ENCODE peak calls at places on chromosomes 13 and 19, in nine cellular contexts. One of them, this sample, is unnamed.

GRCh38 chr19:10751109-10751972 is 33.5 kb downstream of the DNM2 start:
- DNase-seq in A549: no peak
- DNase-seq in fibroblast of lung: no peak
- DNase-seq in brain microvascular endothelial cell: no peak
- DNase-seq in RWPE1: peak
- DNase-seq in progenitor cell of endocrine pancreas: no peak
- DNase-seq in psoas muscle: no peak
- DNase-seq in AG09319: no peak
- DNase-seq in neural progenitor cell: no peak
- DNase-seq in this sample: no peak

GRCh38 chr19:15378529-15379082 is 981 bp downstream of the AKAP8 start:
- DNase-seq in A549: peak
- DNase-seq in fibroblast of lung: peak
- DNase-seq in brain microvascular endothelial cell: peak
- DNase-seq in RWPE1: peak
- DNase-seq in progenitor cell of endocrine pancreas: no peak
- DNase-seq in psoas muscle: peak
- DNase-seq in AG09319: no peak
- DNase-seq in neural progenitor cell: peak
- DNase-seq in this sample: peak

GRCh38 chr13:39967199-39967959 is 311.9 kb downstream of the COG6 start:
- DNase-seq in A549: no peak
- DNase-seq in fibroblast of lung: no peak
- DNase-seq in brain microvascular endothelial cell: no peak
- DNase-seq in RWPE1: no peak
- DNase-seq in progenitor cell of endocrine pancreas: no peak
- DNase-seq in psoas muscle: no peak
- DNase-seq in AG09319: no peak
- DNase-seq in neural progenitor cell: no peak
- DNase-seq in this sample: no peak

GRCh38 chr13:38686635-38687245 is at the start of gene FREM2:
- DNase-seq in A549: peak
- DNase-seq in fibroblast of lung: peak
- DNase-seq in brain microvascular endothelial cell: no peak
- DNase-seq in RWPE1: peak
- DNase-seq in progenitor cell of endocrine pancreas: peak
- DNase-seq in psoas muscle: peak
- DNase-seq in AG09319: no peak
- DNase-seq in neural progenitor cell: peak
- DNase-seq in this sample: peak

GRCh38 chr13:45728759-45729158 is 26.6 kb downstream of the CBY2 start:
- DNase-seq in A549: peak
- DNase-seq in fibroblast of lung: no peak
- DNase-seq in brain microvascular endothelial cell: no peak
- DNase-seq in RWPE1: peak
- DNase-seq in progenitor cell of endocrine pancreas: no peak
- DNase-seq in psoas muscle: no peak
- DNase-seq in AG09319: no peak
- DNase-seq in neural progenitor cell: peak
- DNase-seq in this sample: no peak

GRCh38 chr13:99681695-99682094 is 180.4 kb downstream of the TM9SF2 start:
- DNase-seq in A549: no peak
- DNase-seq in fibroblast of lung: no peak
- DNase-seq in brain microvascular endothelial cell: no peak
- DNase-seq in RWPE1: no peak
- DNase-seq in progenitor cell of endocrine pancreas: no peak
- DNase-seq in psoas muscle: no peak
- DNase-seq in AG09319: no peak
- DNase-seq in neural progenitor cell: no peak
- DNase-seq in this sample: no peak

GRCh38 chr19:49186108-49186507 is 28.5 kb downstream of the TRPM4 start:
- DNase-seq in A549: no peak
- DNase-seq in fibroblast of lung: no peak
- DNase-seq in brain microvascular endothelial cell: no peak
- DNase-seq in RWPE1: no peak
- DNase-seq in progenitor cell of endocrine pancreas: no peak
- DNase-seq in psoas muscle: no peak
- DNase-seq in AG09319: no peak
- DNase-seq in neural progenitor cell: no peak
- DNase-seq in this sample: no peak

GRCh38 chr19:48900477-48901452 is 653 bp downstream of the NUCB1 start:
- DNase-seq in A549: no peak
- DNase-seq in fibroblast of lung: peak
- DNase-seq in brain microvascular endothelial cell: no peak
- DNase-seq in RWPE1: peak
- DNase-seq in progenitor cell of endocrine pancreas: no peak
- DNase-seq in psoas muscle: peak
- DNase-seq in AG09319: no peak
- DNase-seq in neural progenitor cell: no peak
- DNase-seq in this sample: peak

GRCh38 chr13:73018336-73018735 is 40.5 kb upstream of the KLF5 start:
- DNase-seq in A549: no peak
- DNase-seq in fibroblast of lung: no peak
- DNase-seq in brain microvascular endothelial cell: no peak
- DNase-seq in RWPE1: no peak
- DNase-seq in progenitor cell of endocrine pancreas: no peak
- DNase-seq in psoas muscle: no peak
- DNase-seq in AG09319: no peak
- DNase-seq in neural progenitor cell: no peak
- DNase-seq in this sample: peak

GRCh38 chr19:30374791-30375650 is 2.8 kb downstream of the ZNF536 start:
- DNase-seq in A549: no peak
- DNase-seq in fibroblast of lung: no peak
- DNase-seq in brain microvascular endothelial cell: no peak
- DNase-seq in RWPE1: no peak
- DNase-seq in progenitor cell of endocrine pancreas: no peak
- DNase-seq in psoas muscle: no peak
- DNase-seq in AG09319: no peak
- DNase-seq in neural progenitor cell: peak
- DNase-seq in this sample: no peak

GRCh38 chr13:95185851-95186250 is 115.4 kb downstream of the ABCC4 start:
- DNase-seq in A549: no peak
- DNase-seq in fibroblast of lung: no peak
- DNase-seq in brain microvascular endothelial cell: no peak
- DNase-seq in RWPE1: no peak
- DNase-seq in progenitor cell of endocrine pancreas: no peak
- DNase-seq in psoas muscle: no peak
- DNase-seq in AG09319: no peak
- DNase-seq in neural progenitor cell: no peak
- DNase-seq in this sample: no peak

GRCh38 chr13:30864352-30865130 is 41.5 kb upstream of the MEDAG start:
- DNase-seq in A549: no peak
- DNase-seq in fibroblast of lung: peak
- DNase-seq in brain microvascular endothelial cell: peak
- DNase-seq in RWPE1: no peak
- DNase-seq in progenitor cell of endocrine pancreas: no peak
- DNase-seq in psoas muscle: no peak
- DNase-seq in AG09319: peak
- DNase-seq in neural progenitor cell: peak
- DNase-seq in this sample: peak

GRCh38 chr13:76048675-76049396 is 412.7 kb downstream of the LMO7 start:
- DNase-seq in A549: no peak
- DNase-seq in fibroblast of lung: peak
- DNase-seq in brain microvascular endothelial cell: no peak
- DNase-seq in RWPE1: no peak
- DNase-seq in progenitor cell of endocrine pancreas: no peak
- DNase-seq in psoas muscle: no peak
- DNase-seq in AG09319: no peak
- DNase-seq in neural progenitor cell: no peak
- DNase-seq in this sample: no peak

GRCh38 chr19:19371056-19371455 is 34.4 kb upstream of the GATAD2A start:
- DNase-seq in A549: no peak
- DNase-seq in fibroblast of lung: no peak
- DNase-seq in brain microvascular endothelial cell: no peak
- DNase-seq in RWPE1: peak
- DNase-seq in progenitor cell of endocrine pancreas: no peak
- DNase-seq in psoas muscle: no peak
- DNase-seq in AG09319: no peak
- DNase-seq in neural progenitor cell: no peak
- DNase-seq in this sample: no peak

GRCh38 chr19:34350161-34350561 is 14.8 kb upstream of the GPI start:
- DNase-seq in A549: no peak
- DNase-seq in fibroblast of lung: no peak
- DNase-seq in brain microvascular endothelial cell: no peak
- DNase-seq in RWPE1: no peak
- DNase-seq in progenitor cell of endocrine pancreas: no peak
- DNase-seq in psoas muscle: no peak
- DNase-seq in AG09319: no peak
- DNase-seq in neural progenitor cell: no peak
- DNase-seq in this sample: no peak

GRCh38 chr19:32165750-32166149 is 179.7 kb upstream of the ZNF507 start:
- DNase-seq in A549: no peak
- DNase-seq in fibroblast of lung: no peak
- DNase-seq in brain microvascular endothelial cell: no peak
- DNase-seq in RWPE1: no peak
- DNase-seq in progenitor cell of endocrine pancreas: no peak
- DNase-seq in psoas muscle: no peak
- DNase-seq in AG09319: no peak
- DNase-seq in neural progenitor cell: no peak
- DNase-seq in this sample: no peak

GRCh38 chr13:113145496-113145895 is 13.0 kb upstream of the PROZ start:
- DNase-seq in A549: no peak
- DNase-seq in fibroblast of lung: no peak
- DNase-seq in brain microvascular endothelial cell: no peak
- DNase-seq in RWPE1: no peak
- DNase-seq in progenitor cell of endocrine pancreas: no peak
- DNase-seq in psoas muscle: no peak
- DNase-seq in AG09319: no peak
- DNase-seq in neural progenitor cell: no peak
- DNase-seq in this sample: no peak

GRCh38 chr13:50130686-50131051 is 115.4 kb downstream of the KCNRG start:
- DNase-seq in A549: peak
- DNase-seq in fibroblast of lung: peak
- DNase-seq in brain microvascular endothelial cell: peak
- DNase-seq in RWPE1: no peak
- DNase-seq in progenitor cell of endocrine pancreas: no peak
- DNase-seq in psoas muscle: peak
- DNase-seq in AG09319: no peak
- DNase-seq in neural progenitor cell: peak
- DNase-seq in this sample: peak

DNA sequence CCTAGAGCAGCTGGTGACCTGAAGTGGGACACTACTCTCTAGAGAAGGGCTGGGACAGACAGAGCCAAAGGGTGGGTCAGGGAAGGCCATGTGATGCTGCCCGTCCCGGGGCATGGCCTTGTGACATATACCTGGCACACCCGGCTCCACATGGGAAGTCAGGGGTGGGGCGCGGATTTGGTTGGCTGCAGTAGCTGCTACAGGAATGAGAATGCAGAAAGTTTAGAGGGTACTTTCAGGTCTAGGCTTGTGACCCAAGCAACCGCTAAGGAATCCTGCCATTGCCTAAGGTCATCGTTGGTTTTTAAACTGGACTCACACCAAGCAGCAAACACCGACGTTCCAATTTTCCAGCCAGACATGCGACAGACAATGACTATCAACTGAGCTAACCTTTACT is 25.9 kb downstream of the RCBTB2 start:
- DNase-seq in A549: no peak
- DNase-seq in fibroblast of lung: no peak
- DNase-seq in brain microvascular endothelial cell: no peak
- DNase-seq in RWPE1: peak
- DNase-seq in progenitor cell of endocrine pancreas: no peak
- DNase-seq in psoas muscle: no peak
- DNase-seq in AG09319: no peak
- DNase-seq in neural progenitor cell: no peak
- DNase-seq in this sample: no peak
- TF ChIP-seq CTCF in A549: no peak
- TF ChIP-seq CTCF in fibroblast of lung: no peak
- TF ChIP-seq CTCF in brain microvascular endothelial cell: no peak
- TF ChIP-seq CTCF in RWPE1: no peak
- TF ChIP-seq CTCF in progenitor cell of endocrine pancreas: no peak
- TF ChIP-seq CTCF in psoas muscle: no peak
- TF ChIP-seq CTCF in AG09319: no peak
- TF ChIP-seq CTCF in neural progenitor cell: no peak
- TF ChIP-seq CTCF in this sample: no peak

GRCh38 chr19:3572132-3572854 is 451 bp upstream of the HMG20B start:
- DNase-seq in A549: peak
- DNase-seq in fibroblast of lung: peak
- DNase-seq in brain microvascular endothelial cell: peak
- DNase-seq in RWPE1: peak
- DNase-seq in progenitor cell of endocrine pancreas: peak
- DNase-seq in psoas muscle: peak
- DNase-seq in AG09319: peak
- DNase-seq in neural progenitor cell: peak
- DNase-seq in this sample: peak
- TF ChIP-seq CTCF in A549: no peak
- TF ChIP-seq CTCF in fibroblast of lung: no peak
- TF ChIP-seq CTCF in brain microvascular endothelial cell: no peak
- TF ChIP-seq CTCF in RWPE1: no peak
- TF ChIP-seq CTCF in progenitor cell of endocrine pancreas: no peak
- TF ChIP-seq CTCF in psoas muscle: no peak
- TF ChIP-seq CTCF in AG09319: no peak
- TF ChIP-seq CTCF in neural progenitor cell: no peak
- TF ChIP-seq CTCF in this sample: no peak

GRCh38 chr19:1379126-1379905 is 4.4 kb upstream of the NDUFS7 start:
- DNase-seq in A549: no peak
- DNase-seq in fibroblast of lung: no peak
- DNase-seq in brain microvascular endothelial cell: no peak
- DNase-seq in RWPE1: no peak
- DNase-seq in progenitor cell of endocrine pancreas: no peak
- DNase-seq in psoas muscle: no peak
- DNase-seq in AG09319: no peak
- DNase-seq in neural progenitor cell: no peak
- DNase-seq in this sample: no peak
- TF ChIP-seq CTCF in A549: no peak
- TF ChIP-seq CTCF in fibroblast of lung: no peak
- TF ChIP-seq CTCF in brain microvascular endothelial cell: no peak
- TF ChIP-seq CTCF in RWPE1: no peak
- TF ChIP-seq CTCF in progenitor cell of endocrine pancreas: no peak
- TF ChIP-seq CTCF in psoas muscle: no peak
- TF ChIP-seq CTCF in AG09319: no peak
- TF ChIP-seq CTCF in neural progenitor cell: no peak
- TF ChIP-seq CTCF in this sample: no peak

GRCh38 chr19:1742989-1743696 is 10.2 kb upstream of the ONECUT3 start:
- DNase-seq in A549: no peak
- DNase-seq in fibroblast of lung: no peak
- DNase-seq in brain microvascular endothelial cell: no peak
- DNase-seq in RWPE1: no peak
- DNase-seq in progenitor cell of endocrine pancreas: no peak
- DNase-seq in psoas muscle: no peak
- DNase-seq in AG09319: no peak
- DNase-seq in neural progenitor cell: no peak
- DNase-seq in this sample: no peak

GRCh38 chr19:1744822-1745563 is 8.3 kb upstream of the ONECUT3 start:
- DNase-seq in A549: no peak
- DNase-seq in fibroblast of lung: no peak
- DNase-seq in brain microvascular endothelial cell: no peak
- DNase-seq in RWPE1: no peak
- DNase-seq in progenitor cell of endocrine pancreas: no peak
- DNase-seq in psoas muscle: no peak
- DNase-seq in AG09319: no peak
- DNase-seq in neural progenitor cell: no peak
- DNase-seq in this sample: no peak

GRCh38 chr19:1745589-1746031 is 7.7 kb upstream of the ONECUT3 start:
- DNase-seq in A549: no peak
- DNase-seq in fibroblast of lung: no peak
- DNase-seq in brain microvascular endothelial cell: no peak
- DNase-seq in RWPE1: no peak
- DNase-seq in progenitor cell of endocrine pancreas: no peak
- DNase-seq in psoas muscle: no peak
- DNase-seq in AG09319: no peak
- DNase-seq in neural progenitor cell: peak
- DNase-seq in this sample: no peak

GRCh38 chr19:1746401-1747284 is 6.7 kb upstream of the ONECUT3 start:
- DNase-seq in A549: peak
- DNase-seq in fibroblast of lung: no peak
- DNase-seq in brain microvascular endothelial cell: peak
- DNase-seq in RWPE1: peak
- DNase-seq in progenitor cell of endocrine pancreas: no peak
- DNase-seq in psoas muscle: no peak
- DNase-seq in AG09319: no peak
- DNase-seq in neural progenitor cell: no peak
- DNase-seq in this sample: peak

GRCh38 chr19:1744133-1744665 is 9.1 kb upstream of the ONECUT3 start:
- DNase-seq in A549: no peak
- DNase-seq in fibroblast of lung: no peak
- DNase-seq in brain microvascular endothelial cell: no peak
- DNase-seq in RWPE1: no peak
- DNase-seq in progenitor cell of endocrine pancreas: no peak
- DNase-seq in psoas muscle: no peak
- DNase-seq in AG09319: no peak
- DNase-seq in neural progenitor cell: no peak
- DNase-seq in this sample: no peak
- TF ChIP-seq CTCF in A549: no peak
- TF ChIP-seq CTCF in fibroblast of lung: no peak
- TF ChIP-seq CTCF in brain microvascular endothelial cell: no peak
- TF ChIP-seq CTCF in RWPE1: no peak
- TF ChIP-seq CTCF in progenitor cell of endocrine pancreas: no peak
- TF ChIP-seq CTCF in psoas muscle: no peak
- TF ChIP-seq CTCF in AG09319: no peak
- TF ChIP-seq CTCF in neural progenitor cell: no peak
- TF ChIP-seq CTCF in this sample: no peak

This sample was measured in choroid plexus epithelial cell.